ENCODE peak calls at places on chromosomes 7 and 10, in ten cellular contexts. D is activated naive CD4-positive, alpha-beta T cell treated with anti-CD3 and anti-CD28 coated beads, Interleukin-2, amount 50 U/mL, for 72 hours; U is mucosa of descending colon; F is T-helper 17 cell; A is naive thymus-derived CD4-positive, alpha-beta T cell; B is left cardiac atrium; V is gastroesophageal sphincter; Z is activated CD8-positive, alpha-beta memory T cell treated with anti-CD3 and anti-CD28 coated beads, Interleukin-2, amount 10 ng/mL, durations not matched to agents 7 days and 5 days; L is activated CD8-positive, alpha-beta T cell treated with anti-CD3 and anti-CD28 coated beads, Interleukin-2, amount 10 ng/mL, durations not matched to agents 7 days and 5 days; Y is activated B cell treated with CpG ODN at 0.5 μM for 24 hours. R is an unnamed sample.

GRCh38 chr10:14665304-14665703 is 109.4 kb downstream of the FAM107B start:
- ATAC-seq in D (peak), U (peak), F (no peak), A (peak), B (peak), V (peak), Z (no peak), L (no peak), Y (no peak), R (no peak)

GRCh38 chr10:89374716-89375115 is 3.1 kb upstream of the IFIT1B start:
- ATAC-seq in D (no peak), U (peak), F (no peak), A (no peak), B (peak), V (peak), Z (no peak), L (no peak), Y (no peak), R (no peak)

GRCh38 chr7:155619634-155620271 is 24.7 kb upstream of the RBM33 start:
- ATAC-seq in D (no peak), U (no peak), F (no peak), A (no peak), B (no peak), V (no peak), Z (no peak), L (no peak), Y (no peak), R (no peak)

GRCh38 chr10:5385224-5385623 is 19.4 kb downstream of the TUBAL3 start:
- ATAC-seq in D (no peak), U (no peak), F (no peak), A (no peak), B (no peak), V (no peak), Z (no peak), L (no peak), Y (no peak), R (no peak)

GRCh38 chr10:70940834-70941568 is 52.6 kb upstream of the PCBD1 start:
- ATAC-seq in D (no peak), U (no peak), F (no peak), A (no peak), B (peak), V (no peak), Z (no peak), L (no peak), Y (no peak), R (no peak)

GRCh38 chr10:114079421-114079820 is 35.8 kb downstream of the ADRB1 start:
- ATAC-seq in D (no peak), U (no peak), F (no peak), A (no peak), B (no peak), V (no peak), Z (no peak), L (no peak), Y (no peak), R (no peak)

GRCh38 chr10:47316131-47316530 is 6.1 kb upstream of the GDF2 start:
- ATAC-seq in D (no peak), U (no peak), F (no peak), A (no peak), B (no peak), V (no peak), Z (no peak), L (no peak), Y (no peak), R (no peak)

GRCh38 chr7:43954524-43955228 is 28.4 kb downstream of the UBE2D4 start:
- ATAC-seq in D (peak), U (peak), F (peak), A (peak), B (peak), V (no peak), Z (peak), L (peak), Y (peak), R (no peak)

GRCh38 chr10:122363722-122364463 is 10.6 kb upstream of the PLEKHA1 start:
- ATAC-seq in D (no peak), U (no peak), F (no peak), A (no peak), B (peak), V (peak), Z (no peak), L (no peak), Y (no peak), R (no peak)

GRCh38 chr10:28020993-28021982 is 22.4 kb upstream of the ODAD2 start:
- ATAC-seq in D (no peak), U (no peak), F (no peak), A (no peak), B (no peak), V (no peak), Z (no peak), L (no peak), Y (no peak), R (no peak)

R was measured in stimulated activated memory B cell treated with anti-CD40 and anti-IgM and Interleukin-4, amounts not matched to agents 10 μg/mL and 1 μg/mL and 100 μg/mL, for 72 hours.